ENCODE peak calls at places on chromosomes 3 and 15, in six cellular contexts. K is lung, F is right atrium auricular region, B is bronchial epithelial cell, M is tibial nerve, X is lower leg skin. L is an unnamed sample.
A peak's percentile ranks its signal among the peaks of the same experiment; 100 is the strongest.

GRCh38 chr15:51749307-51749706 is 2.1 kb upstream of the TMOD2 start:
- DNase-seq in K (no peak), M (no peak), F (no peak), B (no peak), X (no peak), L (no peak)

GRCh38 chr15:64146885-64147681 is 4.4 kb upstream of the SNX22 start:
- DNase-seq in B (no peak), M (no peak), K (no peak), X (peak; percentile 80), F (no peak), L (no peak)

GRCh38 chr3:128478576-128479506 is 12.2 kb upstream of the DNAJB8 start:
- DNase-seq in F (no peak), B (no peak), K (no peak), M (no peak), X (no peak), L (no peak)

GRCh38 chr3:89145995-89146394 is 38.6 kb downstream of the EPHA3 start:
- DNase-seq in M (no peak), B (peak; percentile 96), K (no peak), F (no peak), X (no peak), L (no peak)

GRCh38 chr3:197023998-197024651 is 5.5 kb downstream of the MELTF start:
- DNase-seq in B (no peak), M (no peak), X (peak; percentile 54), K (no peak), F (peak; percentile 52), L (no peak)

GRCh38 chr15:22980189-22981136 is at the start of gene CYFIP1:
- DNase-seq in X (peak; percentile 96), B (peak; percentile 77), K (peak; percentile 86), F (peak; percentile 82), M (peak; percentile 69), L (peak; percentile 84)

GRCh38 chr3:120203016-120203415 is 82.0 kb downstream of the GPR156 start:
- DNase-seq in B (peak; percentile 62), F (peak; percentile 67), K (peak; percentile 42), M (no peak), X (no peak), L (no peak)

GRCh38 chr3:10248984-10249748 is 907 bp downstream of the TATDN2 start:
- DNase-seq in B (no peak), X (peak; percentile 86), F (no peak), M (no peak), K (no peak), L (no peak)

GRCh38 chr3:183698318-183698731 is 728 bp downstream of the YEATS2 start:
- DNase-seq in F (no peak), X (peak; percentile 87), K (no peak), B (peak; percentile 34), M (no peak), L (peak; percentile 70)

GRCh38 chr3:31798840-31799239 is 182.2 kb downstream of the OSBPL10 start:
- DNase-seq in X (no peak), B (no peak), M (no peak), K (no peak), F (no peak), L (no peak)

GRCh38 chr3:31790516-31791148 is 190.4 kb downstream of the OSBPL10 start:
- DNase-seq in B (no peak), K (no peak), F (no peak), M (no peak), X (no peak), L (no peak)

GRCh38 chr3:31789429-31789828 is 191.6 kb downstream of the OSBPL10 start:
- DNase-seq in B (no peak), M (no peak), X (no peak), F (no peak), K (no peak), L (no peak)

GRCh38 chr3:31793821-31794220 is 187.2 kb downstream of the OSBPL10 start:
- DNase-seq in F (no peak), K (no peak), M (no peak), X (no peak), B (no peak), L (no peak)

DNA sequence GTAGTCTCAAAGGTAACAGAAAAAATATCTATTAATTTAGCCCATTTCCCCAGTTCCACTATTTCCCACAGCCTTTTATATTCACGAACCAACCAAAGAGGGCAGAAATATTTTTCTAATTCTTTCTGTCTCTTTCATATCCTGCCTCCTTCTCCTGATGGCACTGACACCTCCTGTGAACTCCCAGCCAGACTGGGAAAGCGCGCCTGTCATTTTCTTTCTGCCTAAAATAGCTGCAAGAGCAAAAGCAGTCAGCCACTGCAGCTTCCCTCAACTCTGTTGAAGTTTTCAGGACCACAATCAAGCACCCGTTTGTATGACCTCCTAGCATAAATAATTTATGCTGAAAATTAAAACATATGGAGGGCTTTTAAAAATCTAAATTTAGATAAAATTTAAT is 188.0 kb downstream of the OSBPL10 start:
- DNase-seq in F (no peak), K (no peak), M (no peak), B (no peak), X (no peak), L (no peak)
- TF ChIP-seq CTCF in F (no peak), K (no peak), M (no peak), B (no peak), X (no peak), L (no peak)

DNA sequence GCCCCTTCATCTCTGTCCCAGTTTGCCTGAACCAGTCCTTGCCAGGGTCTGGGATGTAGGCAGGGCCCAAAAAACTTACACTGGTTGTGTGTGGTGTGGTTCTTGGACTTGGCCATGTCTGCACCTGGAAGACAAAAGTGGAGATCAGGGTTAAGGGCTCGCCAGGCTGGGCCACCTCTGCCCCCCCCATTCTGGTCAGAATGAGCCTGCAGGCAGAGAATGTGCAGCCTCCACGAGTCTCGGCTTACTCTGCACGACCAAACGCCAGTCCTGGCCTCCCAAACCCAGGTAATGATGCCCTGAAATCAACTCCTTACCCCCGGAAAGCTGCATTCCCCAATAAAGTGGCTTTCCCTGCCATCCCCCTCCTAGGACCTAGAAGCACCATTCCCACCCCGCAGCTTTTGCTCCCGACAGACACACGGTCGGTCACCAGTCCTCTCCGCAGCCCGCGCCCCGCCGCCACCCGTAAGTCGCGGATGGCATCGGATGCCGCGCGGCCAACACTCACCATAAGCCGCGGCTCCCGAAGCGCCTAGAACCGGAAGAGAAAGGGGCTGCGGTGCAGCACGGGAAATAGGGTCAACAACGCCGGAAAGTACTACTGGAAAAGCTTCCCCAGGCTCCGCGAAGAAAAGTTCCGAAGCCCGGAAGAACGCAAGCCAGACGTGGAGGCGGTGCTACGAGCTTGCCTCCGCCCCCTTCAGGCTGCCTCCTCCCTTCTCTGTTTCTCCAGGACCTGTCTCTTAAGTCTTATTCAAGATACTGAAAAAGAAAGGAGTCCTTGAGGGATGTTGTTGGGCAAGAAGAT is at the start of gene RPL29:
- DNase-seq in K (peak; percentile 92), X (peak; percentile 98), F (peak; percentile 95), M (peak; percentile 83), B (peak; percentile 89), L (peak; percentile 89)
- TF ChIP-seq CTCF in K (peak; percentile 8), X (no peak), F (no peak), M (peak; percentile 9), B (no peak), L (no peak)

DNA sequence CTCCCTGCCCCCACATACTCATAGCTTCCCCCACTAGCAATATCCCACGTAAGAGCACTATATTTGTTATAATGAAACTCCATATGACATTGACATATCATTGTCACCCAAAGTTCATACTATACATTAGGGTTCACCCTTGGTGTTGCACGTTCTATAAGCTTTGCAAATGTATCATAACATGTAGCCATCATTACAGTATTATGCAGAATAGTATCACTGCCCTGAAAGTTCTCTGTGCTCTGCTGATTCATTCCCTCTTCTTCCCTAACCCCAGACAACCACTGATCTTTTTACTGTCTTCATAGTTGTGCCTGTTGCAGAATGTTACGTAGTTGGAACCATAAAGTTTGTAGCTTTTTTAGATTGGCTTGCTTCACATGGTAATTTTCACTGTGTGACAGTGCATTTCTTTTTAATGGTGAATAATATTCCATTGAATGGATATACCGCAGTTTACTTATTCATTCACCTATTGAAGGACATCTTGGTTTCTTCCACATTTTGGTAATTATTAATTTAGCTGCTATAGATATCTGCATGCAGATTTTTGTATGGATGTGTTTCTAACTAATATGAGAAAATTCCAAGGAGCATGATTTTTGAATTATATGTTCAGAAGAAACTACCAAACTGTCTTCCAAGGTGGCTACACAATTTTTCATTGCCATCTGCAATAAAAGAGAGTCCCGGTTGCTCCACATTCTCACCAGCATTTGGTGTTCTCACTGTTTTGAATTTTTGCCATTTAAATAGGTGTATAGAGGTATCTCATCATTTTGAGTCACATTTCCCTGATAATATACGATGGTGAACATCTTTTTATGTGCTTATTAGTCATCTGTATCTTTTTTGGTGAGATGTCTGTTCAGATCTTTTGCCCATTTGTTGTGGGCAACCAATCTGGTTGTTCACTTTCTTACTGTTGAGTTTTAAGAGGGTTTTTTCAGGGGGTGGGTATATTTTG is 59.7 kb downstream of the CD200 start:
- DNase-seq in X (no peak), M (no peak), B (no peak), F (no peak), K (no peak), L (no peak)
- TF ChIP-seq CTCF in X (no peak), M (no peak), B (no peak), F (no peak), K (no peak), L (no peak)

GRCh38 chr15:101152914-101153313 is 98.9 kb downstream of the CHSY1 start:
- DNase-seq in B (no peak), M (no peak), K (no peak), F (no peak), X (no peak), L (no peak)
- TF ChIP-seq CTCF in B (peak; percentile 14), M (no peak), K (no peak), F (no peak), X (no peak), L (peak; percentile 66)

GRCh38 chr15:91140561-91140960 is 40.5 kb downstream of the SV2B start:
- DNase-seq in F (no peak), M (no peak), B (no peak), X (peak; percentile 21), K (no peak), L (no peak)
- TF ChIP-seq CTCF in F (no peak), M (no peak), B (no peak), X (no peak), K (no peak), L (no peak)

GRCh38 chr15:56286213-56286612 is 42.5 kb upstream of the RFX7 start:
- DNase-seq in F (no peak), B (no peak), X (no peak), K (no peak), M (no peak), L (no peak)
- TF ChIP-seq CTCF in F (no peak), B (peak; percentile 34), X (no peak), K (no peak), M (no peak), L (peak; percentile 43)

DNA sequence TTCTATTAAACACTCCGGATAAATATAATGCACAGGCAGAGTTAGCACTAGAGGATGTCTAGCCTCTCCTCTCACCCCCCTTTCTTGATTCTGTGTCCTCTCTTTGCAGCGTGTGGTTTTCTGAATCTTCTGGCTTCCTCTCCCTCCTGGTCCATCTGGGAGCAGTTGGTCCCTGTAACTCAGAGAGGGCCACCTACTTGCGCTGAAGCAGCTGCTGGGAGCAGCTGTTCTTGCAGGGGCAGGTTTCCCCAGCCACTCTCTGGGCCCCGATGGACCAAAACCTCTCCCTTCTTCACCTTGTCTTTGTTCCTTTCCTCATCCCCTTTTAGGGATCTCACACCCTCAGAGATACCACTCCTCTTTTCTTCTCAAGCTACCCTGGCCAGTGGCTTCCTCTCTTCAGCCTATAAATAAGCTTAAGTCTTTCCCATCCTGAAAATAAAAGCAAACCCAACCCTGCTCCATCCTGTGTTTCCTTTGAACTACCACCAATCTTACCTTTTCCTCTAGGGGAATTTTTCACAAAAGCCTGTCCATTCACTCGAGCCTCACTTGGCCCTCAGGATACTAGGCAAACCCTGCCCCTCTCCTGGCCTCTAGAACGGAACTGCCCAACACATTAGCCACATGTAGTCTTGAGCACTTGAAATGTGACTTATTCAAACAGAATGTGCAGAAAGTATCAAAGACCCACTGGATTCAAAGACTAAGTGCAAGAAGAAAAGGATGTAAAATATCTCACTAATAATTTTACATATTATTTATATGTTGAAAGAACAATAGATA is 59.7 kb downstream of the STARD5 start:
- DNase-seq in B (no peak), K (no peak), X (peak; percentile 62), M (no peak), F (no peak), L (no peak)
- TF ChIP-seq CTCF in B (no peak), K (no peak), X (no peak), M (no peak), F (no peak), L (no peak)